ENCODE peak calls at places on chromosomes 7 and 10, in eight cellular contexts. A is lower lobe of right lung, G is mesenchymal stem cell, D is astrocyte, R is mucosa of descending colon, H is PC-3, N is GM12878, T is GM23248. W is an unnamed sample. For H3K4me1, the result is how much of the 10 kb centered on the place peaks cover.

GRCh38 chr10:69124558-69125121 is 662 bp downstream of the VPS26A start:
- DNase-seq in N (no peak), T (peak), G (peak), R (peak), D (peak), H (peak), A (peak), W (peak)

GRCh38 chr7:91949221-91950009 is 8.8 kb downstream of the AKAP9 start:
- DNase-seq in D (peak), N (no peak), G (peak), T (no peak), R (no peak), A (no peak), H (peak), W (peak)

GRCh38 chr10:49289480-49289879 is 9.5 kb upstream of the C10orf71 start:
- DNase-seq in N (no peak), H (no peak), A (no peak), R (no peak), T (no peak), G (no peak), D (no peak), W (no peak)

GRCh38 chr7:5472432-5473315 is 49.0 kb upstream of the TNRC18 start:
- DNase-seq in N (no peak), R (no peak), A (no peak), H (no peak), T (no peak), G (no peak), D (no peak), W (no peak)

GRCh38 chr10:102773986-102774385 is 30.2 kb downstream of the WBP1L start:
- DNase-seq in N (no peak), T (peak), D (no peak), G (peak), A (no peak), R (no peak), H (no peak), W (no peak)

GRCh38 chr7:148747274-148747673 is 48.6 kb downstream of the CUL1 start:
- DNase-seq in R (no peak), T (no peak), D (no peak), A (no peak), H (no peak), N (no peak), G (no peak), W (peak)

GRCh38 chr7:463362-464176 is 56.1 kb downstream of the PDGFA start:
- DNase-seq in H (no peak), G (no peak), T (no peak), N (no peak), R (peak), D (no peak), A (peak), W (no peak)

GRCh38 chr10:103859161-103860141 is 4.1 kb upstream of the SH3PXD2A start:
- DNase-seq in A (no peak), R (no peak), T (peak), H (peak), N (peak), G (peak), D (peak), W (peak)

GRCh38 chr10:99777918-99778716 is 4.3 kb upstream of the ABCC2 start:
- DNase-seq in R (no peak), N (no peak), G (peak), H (no peak), T (no peak), D (no peak), A (no peak), W (no peak)

GRCh38 chr10:126734015-126734414 is 63.5 kb upstream of the C10orf90 start:
- DNase-seq in A (no peak), N (no peak), D (peak), G (peak), H (no peak), R (no peak), T (peak), W (peak)

GRCh38 chr7:106460792-106461254 is 176.0 kb upstream of the NAMPT start:
- DNase-seq in R (no peak), N (no peak), T (no peak), D (no peak), H (peak), A (no peak), G (no peak), W (peak)

GRCh38 chr10:117677239-117677638 is 134.7 kb downstream of the EMX2 start:
- DNase-seq in R (no peak), D (no peak), N (no peak), A (no peak), H (peak), T (no peak), G (no peak), W (peak)

GRCh38 chr10:13813540-13813939 is 226.8 kb downstream of the PRPF18 start:
- DNase-seq in A (no peak), D (no peak), R (no peak), T (no peak), N (no peak), H (no peak), G (no peak), W (no peak)

GRCh38 chr7:4214501-4215155 is 467.5 kb upstream of the FOXK1 start:
- DNase-seq in H (no peak), N (no peak), G (no peak), D (no peak), A (no peak), R (no peak), T (no peak), W (no peak)

GRCh38 chr7:151139071-151139521 is 28.4 kb downstream of the GBX1 start:
- DNase-seq in G (no peak), H (no peak), R (no peak), D (no peak), A (no peak), T (no peak), N (no peak), W (no peak)

GRCh38 chr7:69412331-69413146 is 185.7 kb upstream of the AUTS2 start:
- DNase-seq in H (no peak), D (peak), N (no peak), T (peak), A (no peak), G (peak), R (no peak), W (no peak)

GRCh38 chr7:129958643-129959479 is 6.1 kb upstream of the UBE2H start:
- DNase-seq in D (peak), A (no peak), T (peak), R (peak), G (peak), N (no peak), H (peak), W (peak)

GRCh38 chr7:100407285-100408180 is 21.0 kb downstream of the ZCWPW1 start:
- DNase-seq in N (peak), R (no peak), T (peak), G (peak), A (no peak), D (peak), H (peak), W (peak)

DNA sequence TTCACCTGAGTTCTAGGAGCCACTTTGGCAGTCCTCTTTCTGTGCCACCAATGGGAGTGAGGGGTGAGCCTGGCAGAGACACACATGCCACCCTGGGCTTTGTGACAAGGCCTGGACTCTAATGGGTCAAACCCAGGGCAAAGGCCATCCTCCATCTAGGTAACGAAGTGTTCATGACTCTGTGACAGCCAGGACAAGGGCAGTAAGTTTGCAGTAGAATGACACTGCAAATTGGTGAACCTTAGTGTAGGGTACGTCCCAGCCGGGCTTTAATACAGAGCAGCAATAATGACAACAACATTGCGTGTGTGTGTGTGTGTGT is 43.3 kb downstream of the PAPSS2 start:
- DNase-seq in D (no peak), T (no peak), H (no peak), A (no peak), G (no peak), N (no peak), R (no peak), W (no peak)
- H3K4me1 ChIP-seq in D (under half), T (under half), H (under half), A (under half), G (under half), N (under half), R (under half), W (under half)

GRCh38 chr10:22621726-22622125 is 92.7 kb downstream of the PIP4K2A start:
- DNase-seq in T (no peak), R (no peak), H (no peak), G (no peak), N (no peak), A (no peak), D (no peak), W (no peak)

GRCh38 chr10:22620140-22620857 is 94.1 kb downstream of the PIP4K2A start:
- DNase-seq in G (peak), N (no peak), T (peak), A (peak), D (peak), R (peak), H (peak), W (peak)

GRCh38 chr10:22622242-22622806 is 92.1 kb downstream of the PIP4K2A start:
- DNase-seq in N (no peak), R (no peak), H (no peak), T (no peak), G (no peak), A (no peak), D (no peak), W (no peak)

GRCh38 chr10:22619111-22619510 is 95.3 kb downstream of the PIP4K2A start:
- DNase-seq in R (no peak), N (no peak), T (peak), H (no peak), G (no peak), D (peak), A (no peak), W (no peak)

GRCh38 chr10:22620929-22621328 is 93.4 kb downstream of the PIP4K2A start:
- DNase-seq in G (no peak), H (no peak), R (no peak), N (no peak), D (no peak), T (no peak), A (no peak), W (no peak)
- H3K4me1 ChIP-seq in G (under half), H (half or more), R (under half), N (under half), D (half or more), T (half or more), A (half or more), W (under half)

DNA sequence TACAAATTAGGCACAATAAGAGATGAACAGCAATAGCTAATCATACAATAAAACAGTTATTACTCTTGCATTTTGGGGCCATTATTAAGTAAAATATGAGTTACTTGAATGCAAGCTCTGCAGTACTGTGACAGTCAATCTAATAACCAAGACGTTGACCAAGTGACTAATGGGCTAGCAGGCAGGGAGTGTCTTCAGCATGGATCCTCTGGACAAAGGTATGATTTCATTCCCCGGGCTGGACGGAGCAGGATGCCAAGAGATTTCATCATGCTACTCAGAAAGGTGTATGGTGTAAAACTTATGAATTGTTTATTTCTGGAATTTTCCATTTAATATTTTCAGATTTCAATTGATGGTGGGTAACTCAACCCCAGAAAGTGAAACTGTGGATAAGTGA is 80.9 kb downstream of the SHH start:
- DNase-seq in H (peak), D (peak), R (no peak), A (no peak), T (peak), G (no peak), N (no peak), W (peak)
- H3K4me1 ChIP-seq in H (under half), D (under half), R (under half), A (under half), T (under half), G (under half), N (under half), W (under half)

GRCh38 chr7:157871681-157872080 is 534.9 kb downstream of the DNAJB6 start:
- DNase-seq in N (no peak), R (no peak), D (no peak), G (no peak), T (no peak), A (no peak), H (no peak), W (no peak)
- H3K4me1 ChIP-seq in N (under half), R (under half), D (under half), G (under half), T (under half), A (under half), H (under half), W (under half)